ENCODE peak calls at places on chromosomes 5 and 9, in five cellular contexts. One of them, this sample, is unnamed.

GRCh38 chr9:36092509-36093215 is 43.9 kb upstream of the GLIPR2 start:
- DNase-seq in tibial nerve: no peak
- DNase-seq in neural crest cell: no peak
- DNase-seq in lung: no peak
- DNase-seq in hepatocyte: no peak
- DNase-seq in this sample: no peak

GRCh38 chr9:108511200-108511756 is 344.5 kb downstream of the ACTL7B start:
- DNase-seq in tibial nerve: no peak
- DNase-seq in neural crest cell: no peak
- DNase-seq in lung: no peak
- DNase-seq in hepatocyte: no peak
- DNase-seq in this sample: no peak

GRCh38 chr9:81384911-81385310 is 304.4 kb downstream of the TLE1 start:
- DNase-seq in tibial nerve: no peak
- DNase-seq in neural crest cell: no peak
- DNase-seq in lung: no peak
- DNase-seq in hepatocyte: no peak
- DNase-seq in this sample: no peak

GRCh38 chr5:169299651-169300467 is 1.1 kb downstream of the SLIT3 start:
- DNase-seq in tibial nerve: no peak
- DNase-seq in neural crest cell: no peak
- DNase-seq in lung: peak
- DNase-seq in hepatocyte: peak
- DNase-seq in this sample: no peak

GRCh38 chr9:92964607-92964975 is 17.3 kb downstream of the FGD3 start:
- DNase-seq in tibial nerve: no peak
- DNase-seq in neural crest cell: no peak
- DNase-seq in lung: no peak
- DNase-seq in hepatocyte: no peak
- DNase-seq in this sample: no peak

GRCh38 chr9:18666348-18666747 is 192.4 kb downstream of the ADAMTSL1 start:
- DNase-seq in tibial nerve: no peak
- DNase-seq in neural crest cell: no peak
- DNase-seq in lung: no peak
- DNase-seq in hepatocyte: no peak
- DNase-seq in this sample: no peak

GRCh38 chr5:154565123-154565522 is 87.1 kb upstream of the HAND1 start:
- DNase-seq in tibial nerve: no peak
- DNase-seq in neural crest cell: no peak
- DNase-seq in lung: no peak
- DNase-seq in hepatocyte: no peak
- DNase-seq in this sample: no peak

GRCh38 chr9:108636023-108636422 is 219.8 kb downstream of the ACTL7B start:
- DNase-seq in tibial nerve: no peak
- DNase-seq in neural crest cell: no peak
- DNase-seq in lung: no peak
- DNase-seq in hepatocyte: peak
- DNase-seq in this sample: no peak

GRCh38 chr5:81808106-81808505 is 57.2 kb upstream of the SSBP2 start:
- DNase-seq in tibial nerve: no peak
- DNase-seq in neural crest cell: no peak
- DNase-seq in lung: no peak
- DNase-seq in hepatocyte: no peak
- DNase-seq in this sample: no peak

GRCh38 chr9:81588148-81588874 is 101.0 kb downstream of the TLE1 start:
- DNase-seq in tibial nerve: no peak
- DNase-seq in neural crest cell: no peak
- DNase-seq in lung: peak
- DNase-seq in hepatocyte: peak
- DNase-seq in this sample: peak

GRCh38 chr5:105506692-105507277 is 1944.2 kb upstream of the NUDT12 start:
- DNase-seq in tibial nerve: no peak
- DNase-seq in neural crest cell: no peak
- DNase-seq in lung: no peak
- DNase-seq in hepatocyte: peak
- DNase-seq in this sample: peak

GRCh38 chr9:87324613-87325194 is 173.0 kb upstream of the DAPK1 start:
- DNase-seq in tibial nerve: no peak
- DNase-seq in neural crest cell: no peak
- DNase-seq in lung: no peak
- DNase-seq in hepatocyte: peak
- DNase-seq in this sample: no peak

GRCh38 chr5:110109685-110110084 is 420.0 kb downstream of the MAN2A1 start:
- DNase-seq in tibial nerve: no peak
- DNase-seq in neural crest cell: no peak
- DNase-seq in lung: no peak
- DNase-seq in hepatocyte: no peak
- DNase-seq in this sample: no peak

GRCh38 chr5:453725-454481 is 10.9 kb downstream of the EXOC3 start:
- DNase-seq in tibial nerve: no peak
- DNase-seq in neural crest cell: no peak
- DNase-seq in lung: no peak
- DNase-seq in hepatocyte: no peak
- DNase-seq in this sample: no peak

GRCh38 chr5:106393276-106393675 is 1277.5 kb downstream of the EFNA5 start:
- DNase-seq in tibial nerve: no peak
- DNase-seq in neural crest cell: no peak
- DNase-seq in lung: no peak
- DNase-seq in hepatocyte: no peak
- DNase-seq in this sample: no peak

GRCh38 chr9:121612511-121612998 is 38.9 kb upstream of the DAB2IP start:
- DNase-seq in tibial nerve: no peak
- DNase-seq in neural crest cell: no peak
- DNase-seq in lung: peak
- DNase-seq in hepatocyte: peak
- DNase-seq in this sample: no peak

GRCh38 chr5:82100303-82101077 is 128.7 kb downstream of the ATG10 start:
- DNase-seq in tibial nerve: no peak
- DNase-seq in neural crest cell: no peak
- DNase-seq in lung: no peak
- DNase-seq in hepatocyte: no peak
- DNase-seq in this sample: peak

GRCh38 chr5:122707796-122708195 is 67.1 kb upstream of the SNX2 start:
- DNase-seq in tibial nerve: no peak
- DNase-seq in neural crest cell: no peak
- DNase-seq in lung: no peak
- DNase-seq in hepatocyte: no peak
- DNase-seq in this sample: no peak

GRCh38 chr9:113805753-113806152 is 70.4 kb upstream of the ZNF618 start:
- DNase-seq in tibial nerve: no peak
- DNase-seq in neural crest cell: no peak
- DNase-seq in lung: no peak
- DNase-seq in hepatocyte: no peak
- DNase-seq in this sample: no peak

GRCh38 chr5:89117131-89117644 is 234.2 kb upstream of the MEF2C start:
- DNase-seq in tibial nerve: no peak
- DNase-seq in neural crest cell: no peak
- DNase-seq in lung: no peak
- DNase-seq in hepatocyte: peak
- DNase-seq in this sample: peak

DNA sequence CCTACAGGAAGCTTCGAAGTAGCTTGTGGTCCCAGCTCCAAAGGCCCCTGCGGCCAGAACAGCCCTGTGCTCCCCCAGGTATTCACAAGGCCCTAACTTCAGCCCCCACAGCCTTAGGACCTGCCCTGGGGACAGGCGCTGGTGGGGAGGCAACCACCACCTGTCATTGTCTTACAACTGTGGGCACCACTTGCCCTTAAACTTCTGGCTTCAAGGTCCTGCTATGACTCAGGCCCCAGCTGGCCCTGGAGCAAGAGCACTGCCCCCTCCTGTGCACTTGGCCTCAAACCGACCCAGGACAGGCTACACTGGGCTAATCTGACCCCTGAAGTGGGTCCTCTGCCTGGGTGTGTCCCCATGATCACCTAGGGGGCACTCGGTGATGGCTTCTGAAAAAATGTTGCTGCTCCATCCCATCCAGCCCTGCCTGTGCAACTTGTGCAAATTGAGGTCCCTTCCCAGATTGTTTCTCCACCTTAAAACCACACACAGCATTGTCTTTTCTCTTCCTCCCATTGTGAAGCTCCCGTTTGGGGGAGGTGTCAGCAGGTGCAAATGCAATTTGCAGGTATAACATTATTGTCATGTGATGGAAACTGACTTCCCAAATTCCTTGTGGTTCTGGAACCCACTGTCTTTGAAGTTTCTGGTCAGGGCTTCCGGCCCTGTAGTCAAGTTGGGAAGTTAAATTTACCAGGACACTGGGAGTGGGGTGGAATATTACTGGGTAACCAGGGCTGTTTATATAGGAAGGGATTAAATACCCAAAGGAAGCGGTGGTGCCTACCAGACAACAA is 1.1 kb upstream of the PROB1 start:
- DNase-seq in tibial nerve: no peak
- DNase-seq in neural crest cell: no peak
- DNase-seq in lung: no peak
- DNase-seq in hepatocyte: no peak
- DNase-seq in this sample: no peak
- TF ChIP-seq CTCF in tibial nerve: no peak
- TF ChIP-seq CTCF in neural crest cell: no peak
- TF ChIP-seq CTCF in lung: no peak
- TF ChIP-seq CTCF in hepatocyte: no peak
- TF ChIP-seq CTCF in this sample: no peak

GRCh38 chr5:143717400-143717799 is 94.6 kb upstream of the HMHB1 start:
- DNase-seq in tibial nerve: no peak
- DNase-seq in neural crest cell: no peak
- DNase-seq in lung: no peak
- DNase-seq in hepatocyte: peak
- DNase-seq in this sample: no peak
- TF ChIP-seq CTCF in tibial nerve: no peak
- TF ChIP-seq CTCF in neural crest cell: peak
- TF ChIP-seq CTCF in lung: no peak
- TF ChIP-seq CTCF in hepatocyte: no peak
- TF ChIP-seq CTCF in this sample: no peak

GRCh38 chr5:95782166-95782565 is 40.4 kb downstream of the GLRX start:
- DNase-seq in tibial nerve: no peak
- DNase-seq in neural crest cell: no peak
- DNase-seq in lung: no peak
- DNase-seq in hepatocyte: no peak
- DNase-seq in this sample: no peak
- TF ChIP-seq CTCF in tibial nerve: no peak
- TF ChIP-seq CTCF in neural crest cell: no peak
- TF ChIP-seq CTCF in lung: no peak
- TF ChIP-seq CTCF in hepatocyte: no peak
- TF ChIP-seq CTCF in this sample: no peak

DNA sequence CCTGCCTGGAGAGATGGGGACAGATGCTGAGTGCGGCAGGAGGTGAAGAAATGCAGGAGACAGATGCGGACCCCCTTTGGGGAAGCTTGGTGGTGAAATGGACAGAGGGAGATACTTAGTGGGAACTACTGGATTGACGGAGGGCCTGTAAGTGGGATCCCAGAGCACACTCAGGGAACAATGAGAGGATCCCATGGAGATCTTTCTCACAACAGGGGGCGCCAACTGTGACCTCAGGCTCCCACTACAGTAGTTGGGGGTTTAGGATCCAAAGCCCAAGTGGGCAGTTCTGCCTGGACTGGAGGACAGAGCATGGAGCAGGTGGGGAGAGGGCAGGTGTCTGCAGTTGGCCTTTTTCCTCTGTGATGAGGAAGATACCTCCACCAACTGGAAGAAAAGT is 3.4 kb downstream of the DPM2 start:
- DNase-seq in tibial nerve: no peak
- DNase-seq in neural crest cell: no peak
- DNase-seq in lung: no peak
- DNase-seq in hepatocyte: no peak
- DNase-seq in this sample: no peak
- TF ChIP-seq CTCF in tibial nerve: no peak
- TF ChIP-seq CTCF in neural crest cell: no peak
- TF ChIP-seq CTCF in lung: no peak
- TF ChIP-seq CTCF in hepatocyte: no peak
- TF ChIP-seq CTCF in this sample: no peak

This sample was measured in Calu3.